ENCODE peak calls at places on chromosome 15, in ten cellular contexts. O is mucosa of gallbladder, D is mesendoderm, R is Ammon's horn, F is brain pericyte, G is AG10803, H is DMS53, T is smooth muscle cell of the brain vasculature, L is NCI-H1105, Q is brain microvascular endothelial cell. N is an unnamed sample.

GRCh38 chr15:28105793-28106192 is 6.7 kb upstream of the OCA2 start:
- DNase-seq in L (no peak), R (no peak), Q (no peak), T (no peak), O (no peak), G (no peak), D (no peak), H (no peak), F (no peak), N (no peak)

GRCh38 chr15:39030291-39031070 is 465.9 kb upstream of the RASGRP1 start:
- DNase-seq in R (no peak), F (no peak), G (peak), H (no peak), T (no peak), Q (no peak), O (no peak), D (no peak), L (no peak), N (no peak)

GRCh38 chr15:90227816-90228772 is 5.6 kb downstream of the CIB1 start:
- DNase-seq in Q (no peak), R (no peak), H (no peak), L (no peak), F (no peak), D (no peak), G (no peak), T (no peak), O (no peak), N (no peak)

GRCh38 chr15:78299302-78300102 is at the start of gene SKIC8:
- DNase-seq in O (peak), F (peak), L (peak), D (peak), T (peak), G (peak), R (peak), Q (peak), H (peak), N (peak)

GRCh38 chr15:79896131-79896633 is 632 bp downstream of the MTHFS start:
- DNase-seq in H (no peak), F (no peak), T (no peak), D (no peak), O (no peak), L (no peak), G (no peak), R (no peak), Q (no peak), N (peak)

GRCh38 chr15:101537681-101538080 is 48.2 kb upstream of the PCSK6 start:
- DNase-seq in D (no peak), R (no peak), O (no peak), G (no peak), Q (no peak), L (no peak), H (no peak), F (no peak), T (no peak), N (no peak)

GRCh38 chr15:60369696-60370095 is 28.1 kb downstream of the ANXA2 start:
- DNase-seq in O (no peak), D (no peak), G (no peak), T (no peak), H (no peak), Q (no peak), R (no peak), F (no peak), L (no peak), N (peak)

GRCh38 chr15:60038111-60038521 is 34.0 kb downstream of the FOXB1 start:
- DNase-seq in T (no peak), R (no peak), D (peak), L (no peak), G (no peak), O (peak), H (peak), F (no peak), Q (no peak), N (peak)

GRCh38 chr15:29849218-29849617 is 26.9 kb upstream of the TJP1 start:
- DNase-seq in D (no peak), O (no peak), Q (no peak), L (no peak), G (no peak), R (no peak), T (peak), F (no peak), H (peak), N (no peak)

GRCh38 chr15:81480645-81481053 is 106.6 kb upstream of the TMC3 start:
- DNase-seq in G (peak), Q (peak), L (no peak), H (peak), R (peak), O (peak), T (peak), F (peak), D (peak), N (peak)

GRCh38 chr15:73982251-73982962 is 9.7 kb downstream of the STOML1 start:
- DNase-seq in F (no peak), R (peak), T (peak), O (peak), Q (peak), L (no peak), G (peak), H (no peak), D (no peak), N (no peak)

GRCh38 chr15:38002883-38003477 is 68.5 kb downstream of the TMCO5A start:
- DNase-seq in T (peak), H (peak), Q (peak), L (no peak), F (peak), D (peak), O (peak), R (peak), G (peak), N (peak)

GRCh38 chr15:99074446-99074845 is 30.4 kb upstream of the SYNM start:
- DNase-seq in O (no peak), T (no peak), G (no peak), L (no peak), Q (no peak), F (no peak), R (no peak), H (no peak), D (no peak), N (no peak)

GRCh38 chr15:90967206-90967605 is 12.5 kb downstream of the RCCD1 start:
- DNase-seq in L (no peak), Q (no peak), F (no peak), O (no peak), R (no peak), T (no peak), G (no peak), H (no peak), D (no peak), N (no peak)

GRCh38 chr15:40944510-40945296 is 8.6 kb upstream of the CHAC1 start:
- DNase-seq in D (no peak), L (no peak), H (peak), G (no peak), T (no peak), Q (no peak), O (no peak), F (no peak), R (no peak), N (no peak)

GRCh38 chr15:63803106-63803886 is 30.5 kb downstream of the HERC1 start:
- DNase-seq in F (no peak), D (no peak), R (no peak), H (no peak), G (no peak), O (no peak), L (peak), T (no peak), Q (no peak), N (no peak)

GRCh38 chr15:39426552-39427532 is 154.0 kb upstream of the THBS1 start:
- DNase-seq in H (peak), F (no peak), L (no peak), R (peak), D (no peak), G (peak), T (peak), O (peak), Q (peak), N (no peak)

GRCh38 chr15:20272422-20273184 is 269.0 kb downstream of the GOLGA6L6 start:
- DNase-seq in L (no peak), O (no peak), G (no peak), R (no peak), Q (no peak), H (no peak), F (no peak), D (peak), T (no peak), N (no peak)